ENCODE peak calls at places on chromosomes 2 and 18, in seven cellular contexts. L is A549, Q is IMR-90, V is K562, N is GM12878, S is H1, Z is HepG2. C is an unnamed sample.

GRCh38 chr2:26035110-26035728 is 1.3 kb downstream of the RAB10 start:
- DNase-seq in L (no peak), Q (peak; percentile 2), V (peak; percentile 54), N (no peak), S (no peak), Z (no peak), C (no peak)

GRCh38 chr2:12663306-12664037 is 53.3 kb upstream of the TRIB2 start:
- DNase-seq in L (no peak), Q (no peak), V (no peak), N (no peak), S (no peak), Z (no peak), C (no peak)

GRCh38 chr2:117832905-117833613 is 18.6 kb downstream of the DDX18 start:
- DNase-seq in L (no peak), Q (peak; percentile 60), V (no peak), N (no peak), S (no peak), Z (no peak), C (no peak)

GRCh38 chr2:213834331-213834730 is 550.1 kb downstream of the SPAG16 start:
- DNase-seq in L (peak; percentile 3), Q (peak; percentile 88), V (no peak), N (no peak), S (no peak), Z (no peak), C (peak; percentile 6)

GRCh38 chr2:206083602-206084467 is 2.1 kb downstream of the INO80D start:
- DNase-seq in L (no peak), Q (no peak), V (peak; percentile 31), N (peak; percentile 27), S (peak; percentile 75), Z (no peak), C (no peak)

GRCh38 chr2:156380117-156380645 is 47.7 kb upstream of the NR4A2 start:
- DNase-seq in L (no peak), Q (no peak), V (peak; percentile 60), N (peak; percentile 45), S (no peak), Z (no peak), C (no peak)

GRCh38 chr18:23835506-23835905 is 146.3 kb downstream of the LAMA3 start:
- DNase-seq in L (no peak), Q (no peak), V (no peak), N (no peak), S (no peak), Z (no peak), C (no peak)

GRCh38 chr2:8125741-8126691 is 555.8 kb upstream of the ID2 start:
- DNase-seq in L (no peak), Q (peak; percentile 21), V (no peak), N (no peak), S (no peak), Z (peak; percentile 100), C (no peak)

GRCh38 chr2:217935245-217935879 is 67.4 kb downstream of the TNS1 start:
- DNase-seq in L (no peak), Q (peak; percentile 75), V (no peak), N (no peak), S (no peak), Z (no peak), C (no peak)

GRCh38 chr2:88038263-88039105 is 17.1 kb downstream of the KRCC1 start:
- DNase-seq in L (peak; percentile 46), Q (peak; percentile 97), V (no peak), N (no peak), S (no peak), Z (peak; percentile 74), C (no peak)

GRCh38 chr2:129780316-129781282 is 198.9 kb upstream of the RAB6C start:
- DNase-seq in L (no peak), Q (no peak), V (no peak), N (no peak), S (peak; percentile 43), Z (no peak), C (no peak)

GRCh38 chr2:73856214-73856613 is 27.5 kb downstream of the STAMBP start:
- DNase-seq in L (no peak), Q (peak; percentile 98), V (no peak), N (no peak), S (no peak), Z (no peak), C (no peak)

GRCh38 chr2:43020296-43020695 is 206.1 kb downstream of the ZFP36L2 start:
- DNase-seq in L (no peak), Q (no peak), V (no peak), N (no peak), S (no peak), Z (no peak), C (no peak)

GRCh38 chr2:102618452-102619413 is 620 bp upstream of the SLC9A2 start:
- DNase-seq in L (peak; percentile 9), Q (no peak), V (peak; percentile 84), N (no peak), S (peak; percentile 69), Z (no peak), C (peak; percentile 18)

GRCh38 chr2:3254438-3254941 is 123.1 kb downstream of the EIPR1 start:
- DNase-seq in L (no peak), Q (no peak), V (no peak), N (peak; percentile 39), S (no peak), Z (no peak), C (no peak)

GRCh38 chr2:192437653-192438052 is 242.9 kb upstream of the TMEFF2 start:
- DNase-seq in L (no peak), Q (no peak), V (no peak), N (no peak), S (no peak), Z (peak; percentile 31), C (no peak)

GRCh38 chr18:3451166-3451988 is 1.4 kb downstream of the TGIF1 start:
- DNase-seq in L (no peak), Q (peak; percentile 89), V (peak; percentile 97), N (no peak), S (peak; percentile 83), Z (peak; percentile 80), C (no peak)

GRCh38 chr2:214378455-214379103 is 32.3 kb upstream of the VWC2L start:
- DNase-seq in L (no peak), Q (no peak), V (no peak), N (no peak), S (no peak), Z (no peak), C (no peak)

GRCh38 chr2:225004531-225004930 is 37.7 kb downstream of the DOCK10 start:
- DNase-seq in L (no peak), Q (peak; percentile 71), V (no peak), N (no peak), S (no peak), Z (no peak), C (no peak)

GRCh38 chr2:215409331-215410127 is 26.3 kb downstream of the FN1 start:
- DNase-seq in L (no peak), Q (peak; percentile 57), V (no peak), N (no peak), S (no peak), Z (no peak), C (peak; percentile 21)

GRCh38 chr2:84874381-84875212 is 6.3 kb downstream of the TRABD2A start:
- DNase-seq in L (no peak), Q (peak; percentile 80), V (no peak), N (no peak), S (no peak), Z (no peak), C (no peak)

GRCh38 chr2:160651416-160652200 is 158.0 kb upstream of the RBMS1 start:
- DNase-seq in L (no peak), Q (peak; percentile 47), V (no peak), N (no peak), S (no peak), Z (no peak), C (no peak)
- TF ChIP-seq CEBPB in L (no peak), Q (no peak), V (no peak), N (no peak), S (no peak), Z (no peak), C (no peak)

DNA sequence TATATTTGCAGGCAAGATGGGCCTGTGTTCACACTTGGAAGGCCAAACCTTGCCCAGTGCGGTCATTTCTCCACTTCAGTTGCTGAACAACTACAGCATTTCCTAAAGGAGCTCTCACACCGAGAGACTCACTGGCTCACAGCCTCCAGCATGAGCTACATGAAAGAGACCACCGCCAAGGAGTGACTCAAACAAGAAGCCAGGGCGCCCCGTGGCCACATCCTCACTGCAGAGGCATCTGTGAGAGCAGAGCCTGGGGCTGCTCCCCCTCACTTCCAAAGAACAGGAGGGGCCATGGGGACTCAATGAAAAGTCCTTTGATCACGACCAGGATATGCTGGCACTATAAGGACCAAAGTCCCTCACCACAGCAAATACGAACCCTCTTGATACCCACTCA is 50.0 kb downstream of the TMEM163 start:
- DNase-seq in L (no peak), Q (no peak), V (no peak), N (no peak), S (peak; percentile 33), Z (no peak), C (no peak)
- TF ChIP-seq CEBPB in L (no peak), Q (no peak), V (no peak), N (no peak), S (no peak), Z (no peak), C (no peak)

GRCh38 chr2:219020604-219021365 is 20.5 kb downstream of the CFAP65 start:
- DNase-seq in L (no peak), Q (no peak), V (no peak), N (no peak), S (no peak), Z (no peak), C (no peak)
- TF ChIP-seq CEBPB in L (no peak), Q (peak; percentile 42), V (no peak), N (no peak), S (no peak), Z (peak; percentile 53), C (no peak)

GRCh38 chr2:136052374-136053362 is 65.3 kb downstream of the CXCR4 start:
- DNase-seq in L (no peak), Q (no peak), V (no peak), N (no peak), S (no peak), Z (no peak), C (no peak)
- TF ChIP-seq CEBPB in L (no peak), Q (no peak), V (no peak), N (no peak), S (no peak), Z (no peak), C (no peak)

GRCh38 chr2:72149556-72150156 is 2.0 kb upstream of the CYP26B1 start:
- DNase-seq in L (no peak), Q (peak; percentile 14), V (no peak), N (no peak), S (no peak), Z (no peak), C (no peak)
- TF ChIP-seq CEBPB in L (no peak), Q (no peak), V (no peak), N (no peak), S (no peak), Z (no peak), C (no peak)